ENCODE peak calls at places on chromosomes 5 and 9, in five cellular contexts. One of them, this sample, is unnamed.

GRCh38 chr9:133794006-133794760 is 56.0 kb upstream of the SARDH start:
- DNase-seq in CD4-positive, CD25-positive, alpha-beta regulatory T cell: no peak
- DNase-seq in CD4-positive, alpha-beta memory T cell: no peak
- DNase-seq in K562: no peak
- DNase-seq in GM23248: no peak
- DNase-seq in this sample: no peak

GRCh38 chr9:36328798-36329411 is 70.7 kb upstream of the GNE start:
- DNase-seq in CD4-positive, CD25-positive, alpha-beta regulatory T cell: peak; percentile 68
- DNase-seq in CD4-positive, alpha-beta memory T cell: peak; percentile 61
- DNase-seq in K562: peak; percentile 43
- DNase-seq in GM23248: peak; percentile 70
- DNase-seq in this sample: peak; percentile 71

GRCh38 chr9:34386656-34387055 is 10.0 kb upstream of the MYORG start:
- DNase-seq in CD4-positive, CD25-positive, alpha-beta regulatory T cell: no peak
- DNase-seq in CD4-positive, alpha-beta memory T cell: no peak
- DNase-seq in K562: no peak
- DNase-seq in GM23248: no peak
- DNase-seq in this sample: no peak

GRCh38 chr5:172173771-172174170 is 14.3 kb downstream of the STK10 start:
- DNase-seq in CD4-positive, CD25-positive, alpha-beta regulatory T cell: peak; percentile 35
- DNase-seq in CD4-positive, alpha-beta memory T cell: peak; percentile 50
- DNase-seq in K562: no peak
- DNase-seq in GM23248: peak; percentile 60
- DNase-seq in this sample: no peak

GRCh38 chr5:13946111-13946510 is 1.6 kb upstream of the DNAH5 start:
- DNase-seq in CD4-positive, CD25-positive, alpha-beta regulatory T cell: no peak
- DNase-seq in CD4-positive, alpha-beta memory T cell: no peak
- DNase-seq in K562: no peak
- DNase-seq in GM23248: peak; percentile 83
- DNase-seq in this sample: no peak

GRCh38 chr9:10232352-10232930 is 380.4 kb downstream of the PTPRD start:
- DNase-seq in CD4-positive, CD25-positive, alpha-beta regulatory T cell: no peak
- DNase-seq in CD4-positive, alpha-beta memory T cell: no peak
- DNase-seq in K562: no peak
- DNase-seq in GM23248: peak; percentile 1
- DNase-seq in this sample: no peak

GRCh38 chr9:127865645-127866464 is 11.4 kb upstream of the ENG start:
- DNase-seq in CD4-positive, CD25-positive, alpha-beta regulatory T cell: no peak
- DNase-seq in CD4-positive, alpha-beta memory T cell: peak; percentile 50
- DNase-seq in K562: no peak
- DNase-seq in GM23248: no peak
- DNase-seq in this sample: no peak

GRCh38 chr5:135645336-135645735 is 66.5 kb upstream of the CXCL14 start:
- DNase-seq in CD4-positive, CD25-positive, alpha-beta regulatory T cell: no peak
- DNase-seq in CD4-positive, alpha-beta memory T cell: no peak
- DNase-seq in K562: no peak
- DNase-seq in GM23248: no peak
- DNase-seq in this sample: no peak

GRCh38 chr9:98865284-98865683 is 57.8 kb downstream of the GALNT12 start:
- DNase-seq in CD4-positive, CD25-positive, alpha-beta regulatory T cell: no peak
- DNase-seq in CD4-positive, alpha-beta memory T cell: no peak
- DNase-seq in K562: no peak
- DNase-seq in GM23248: no peak
- DNase-seq in this sample: no peak

DNA sequence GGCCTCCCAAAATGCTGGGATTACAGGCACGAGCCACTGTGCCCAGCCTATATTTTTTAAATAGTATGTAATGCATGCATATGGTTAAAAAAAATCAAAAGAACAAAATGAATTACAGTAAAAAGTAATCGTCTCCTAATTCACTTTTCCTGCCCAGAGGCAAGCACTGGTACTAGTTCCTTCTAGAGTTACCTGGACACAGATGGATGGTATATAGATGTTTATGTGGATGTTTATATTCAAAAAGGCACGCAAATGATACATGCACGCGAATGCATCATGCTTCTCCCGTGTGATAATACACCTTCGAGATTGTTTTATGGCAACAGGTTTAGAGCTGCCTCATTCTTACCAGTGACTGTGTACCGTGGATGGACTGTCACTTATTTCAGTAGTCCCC is 21.4 kb downstream of the ABL1 start:
- DNase-seq in CD4-positive, CD25-positive, alpha-beta regulatory T cell: no peak
- DNase-seq in CD4-positive, alpha-beta memory T cell: no peak
- DNase-seq in K562: peak; percentile 61
- DNase-seq in GM23248: no peak
- DNase-seq in this sample: no peak
- H3K36me3 ChIP-seq in CD4-positive, CD25-positive, alpha-beta regulatory T cell: peaks cover 29% of the 10 kb centered on the region
- H3K36me3 ChIP-seq in CD4-positive, alpha-beta memory T cell: peaks cover 15% of the 10 kb centered on the region
- H3K36me3 ChIP-seq in K562: peaks cover 58% of the 10 kb centered on the region
- H3K36me3 ChIP-seq in GM23248: peaks cover 37% of the 10 kb centered on the region
- H3K36me3 ChIP-seq in this sample: no peaks in the 10 kb centered on the region

GRCh38 chr5:157265714-157266285 is at the start of gene CYFIP2:
- DNase-seq in CD4-positive, CD25-positive, alpha-beta regulatory T cell: peak; percentile 85
- DNase-seq in CD4-positive, alpha-beta memory T cell: peak; percentile 85
- DNase-seq in K562: peak; percentile 89
- DNase-seq in GM23248: peak; percentile 70
- DNase-seq in this sample: peak; percentile 86

GRCh38 chr5:157267766-157268480 is 2.0 kb downstream of the CYFIP2 start:
- DNase-seq in CD4-positive, CD25-positive, alpha-beta regulatory T cell: no peak
- DNase-seq in CD4-positive, alpha-beta memory T cell: no peak
- DNase-seq in K562: no peak
- DNase-seq in GM23248: no peak
- DNase-seq in this sample: no peak

GRCh38 chr5:157269165-157269671 is 3.3 kb downstream of the CYFIP2 start:
- DNase-seq in CD4-positive, CD25-positive, alpha-beta regulatory T cell: no peak
- DNase-seq in CD4-positive, alpha-beta memory T cell: no peak
- DNase-seq in K562: no peak
- DNase-seq in GM23248: no peak
- DNase-seq in this sample: no peak

GRCh38 chr5:157266286-157267007 is 524 bp downstream of the CYFIP2 start:
- DNase-seq in CD4-positive, CD25-positive, alpha-beta regulatory T cell: peak; percentile 52
- DNase-seq in CD4-positive, alpha-beta memory T cell: no peak
- DNase-seq in K562: no peak
- DNase-seq in GM23248: peak; percentile 8
- DNase-seq in this sample: peak; percentile 81

GRCh38 chr5:157267025-157267424 is 1.1 kb downstream of the CYFIP2 start:
- DNase-seq in CD4-positive, CD25-positive, alpha-beta regulatory T cell: no peak
- DNase-seq in CD4-positive, alpha-beta memory T cell: no peak
- DNase-seq in K562: no peak
- DNase-seq in GM23248: no peak
- DNase-seq in this sample: no peak
- H3K36me3 ChIP-seq in CD4-positive, CD25-positive, alpha-beta regulatory T cell: peaks cover 2% of the 10 kb centered on the region
- H3K36me3 ChIP-seq in CD4-positive, alpha-beta memory T cell: peaks cover 4% of the 10 kb centered on the region
- H3K36me3 ChIP-seq in K562: no peaks in the 10 kb centered on the region
- H3K36me3 ChIP-seq in GM23248: no peaks in the 10 kb centered on the region
- H3K36me3 ChIP-seq in this sample: no peaks in the 10 kb centered on the region

DNA sequence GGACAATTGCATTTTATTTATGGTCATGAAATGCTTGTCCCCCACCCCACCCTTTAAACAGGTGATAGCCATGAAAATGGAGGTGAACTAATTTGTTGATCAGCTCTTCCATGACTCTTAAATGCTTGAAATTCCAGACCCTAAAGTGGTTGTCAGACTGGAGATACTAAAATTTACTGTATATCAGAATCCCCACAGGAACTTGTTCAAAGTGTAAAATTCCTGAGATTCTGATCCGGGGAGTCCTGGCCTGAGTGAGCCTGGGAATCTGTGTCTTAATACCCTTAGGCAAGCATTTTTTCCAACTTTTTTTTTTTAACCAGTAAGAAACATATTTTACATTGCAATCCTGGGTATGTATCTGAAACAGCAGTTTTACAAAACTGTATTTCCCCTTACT is 4.7 kb downstream of the SKP2 start:
- DNase-seq in CD4-positive, CD25-positive, alpha-beta regulatory T cell: no peak
- DNase-seq in CD4-positive, alpha-beta memory T cell: no peak
- DNase-seq in K562: no peak
- DNase-seq in GM23248: peak; percentile 79
- DNase-seq in this sample: no peak
- H3K36me3 ChIP-seq in CD4-positive, CD25-positive, alpha-beta regulatory T cell: peaks cover 46% of the 10 kb centered on the region
- H3K36me3 ChIP-seq in CD4-positive, alpha-beta memory T cell: peaks cover 19% of the 10 kb centered on the region
- H3K36me3 ChIP-seq in K562: peaks cover 90% of the 10 kb centered on the region
- H3K36me3 ChIP-seq in GM23248: peaks cover 20% of the 10 kb centered on the region
- H3K36me3 ChIP-seq in this sample: no peaks in the 10 kb centered on the region

DNA sequence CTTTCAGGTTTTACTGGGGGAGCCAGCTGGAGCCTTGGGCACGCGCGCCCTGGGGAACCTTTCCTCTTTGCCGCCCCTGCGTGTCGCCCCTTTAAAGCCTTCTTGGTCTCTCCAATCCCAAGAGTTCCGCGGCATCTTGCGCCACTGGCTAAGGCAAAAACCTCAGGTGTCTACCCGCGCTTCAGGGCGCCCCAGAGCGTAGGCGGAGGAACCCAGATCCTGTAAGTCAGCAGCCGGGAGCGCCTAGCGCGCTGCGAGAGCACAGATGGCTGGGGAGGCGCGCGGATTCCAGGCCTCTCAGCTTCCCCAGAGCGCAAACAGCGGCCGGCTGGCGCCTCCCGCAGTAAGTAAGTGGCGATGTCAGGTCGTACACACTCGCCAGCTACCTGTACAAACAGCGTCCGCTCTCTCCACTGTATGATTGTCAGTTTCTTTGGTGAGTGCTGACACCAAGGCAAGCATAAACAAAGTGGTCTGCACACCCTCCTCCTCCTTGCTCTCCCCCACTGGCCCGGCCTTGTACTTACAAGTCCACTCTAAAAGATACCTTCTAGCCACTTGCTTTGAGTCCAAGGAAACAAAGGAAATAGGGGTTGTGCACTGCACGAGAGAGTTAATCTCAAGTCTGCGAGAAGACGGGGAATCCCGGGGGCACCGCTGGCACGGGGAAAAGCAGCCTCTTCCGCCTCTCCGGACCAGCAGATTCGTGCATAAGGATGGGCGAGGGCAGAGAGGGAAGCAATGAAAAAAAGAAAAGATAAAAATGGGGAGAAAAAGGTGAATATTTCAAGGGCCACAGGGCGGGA is 2.9 kb downstream of the HTR1A start:
- DNase-seq in CD4-positive, CD25-positive, alpha-beta regulatory T cell: no peak
- DNase-seq in CD4-positive, alpha-beta memory T cell: no peak
- DNase-seq in K562: no peak
- DNase-seq in GM23248: no peak
- DNase-seq in this sample: no peak
- H3K36me3 ChIP-seq in CD4-positive, CD25-positive, alpha-beta regulatory T cell: no peaks in the 10 kb centered on the region
- H3K36me3 ChIP-seq in CD4-positive, alpha-beta memory T cell: no peaks in the 10 kb centered on the region
- H3K36me3 ChIP-seq in K562: no peaks in the 10 kb centered on the region
- H3K36me3 ChIP-seq in GM23248: no peaks in the 10 kb centered on the region
- H3K36me3 ChIP-seq in this sample: no peaks in the 10 kb centered on the region

GRCh38 chr5:134608555-134608954 is 24.1 kb downstream of the SAR1B start:
- DNase-seq in CD4-positive, CD25-positive, alpha-beta regulatory T cell: no peak
- DNase-seq in CD4-positive, alpha-beta memory T cell: no peak
- DNase-seq in K562: no peak
- DNase-seq in GM23248: no peak
- DNase-seq in this sample: peak; percentile 26

GRCh38 chr5:134611515-134611914 is 21.1 kb downstream of the SAR1B start:
- DNase-seq in CD4-positive, CD25-positive, alpha-beta regulatory T cell: no peak
- DNase-seq in CD4-positive, alpha-beta memory T cell: no peak
- DNase-seq in K562: no peak
- DNase-seq in GM23248: no peak
- DNase-seq in this sample: no peak

GRCh38 chr5:134614461-134615085 is 18.1 kb downstream of the SAR1B start:
- DNase-seq in CD4-positive, CD25-positive, alpha-beta regulatory T cell: no peak
- DNase-seq in CD4-positive, alpha-beta memory T cell: no peak
- DNase-seq in K562: no peak
- DNase-seq in GM23248: peak; percentile 22
- DNase-seq in this sample: no peak

GRCh38 chr5:134609232-134609851 is 23.3 kb downstream of the SAR1B start:
- DNase-seq in CD4-positive, CD25-positive, alpha-beta regulatory T cell: no peak
- DNase-seq in CD4-positive, alpha-beta memory T cell: no peak
- DNase-seq in K562: no peak
- DNase-seq in GM23248: no peak
- DNase-seq in this sample: no peak

DNA sequence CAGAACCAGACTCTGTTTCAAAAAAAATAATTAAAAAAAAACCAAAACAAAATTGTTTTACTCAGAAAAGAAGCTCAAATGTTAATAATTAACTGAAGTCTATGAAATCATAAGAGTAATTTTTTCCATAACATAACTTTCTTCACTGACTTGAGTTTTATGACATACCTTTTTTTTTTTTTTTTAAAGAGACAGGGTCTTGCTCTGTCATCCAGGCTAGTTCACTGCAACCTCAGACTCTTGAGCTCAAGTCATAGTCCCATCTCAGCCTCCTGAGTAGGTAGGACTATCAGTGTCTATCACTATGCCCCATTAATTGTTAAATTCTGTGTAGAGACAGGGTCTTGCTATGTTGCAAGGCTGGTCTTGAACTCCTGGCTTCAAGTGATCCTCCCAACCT is 21.9 kb downstream of the SAR1B start:
- DNase-seq in CD4-positive, CD25-positive, alpha-beta regulatory T cell: no peak
- DNase-seq in CD4-positive, alpha-beta memory T cell: no peak
- DNase-seq in K562: no peak
- DNase-seq in GM23248: no peak
- DNase-seq in this sample: no peak
- H3K36me3 ChIP-seq in CD4-positive, CD25-positive, alpha-beta regulatory T cell: peaks cover 67% of the 10 kb centered on the region
- H3K36me3 ChIP-seq in CD4-positive, alpha-beta memory T cell: peaks cover 51% of the 10 kb centered on the region
- H3K36me3 ChIP-seq in K562: peaks cover 73% of the 10 kb centered on the region
- H3K36me3 ChIP-seq in GM23248: peaks cover 61% of the 10 kb centered on the region
- H3K36me3 ChIP-seq in this sample: peaks cover 3% of the 10 kb centered on the region

GRCh38 chr9:19386469-19387044 is 6.5 kb upstream of the RPS6 start:
- DNase-seq in CD4-positive, CD25-positive, alpha-beta regulatory T cell: no peak
- DNase-seq in CD4-positive, alpha-beta memory T cell: no peak
- DNase-seq in K562: no peak
- DNase-seq in GM23248: peak; percentile 35
- DNase-seq in this sample: no peak

GRCh38 chr9:19381656-19382055 is 1.6 kb upstream of the RPS6 start:
- DNase-seq in CD4-positive, CD25-positive, alpha-beta regulatory T cell: no peak
- DNase-seq in CD4-positive, alpha-beta memory T cell: no peak
- DNase-seq in K562: no peak
- DNase-seq in GM23248: no peak
- DNase-seq in this sample: no peak

GRCh38 chr9:19387317-19387716 is 7.3 kb upstream of the RPS6 start:
- DNase-seq in CD4-positive, CD25-positive, alpha-beta regulatory T cell: no peak
- DNase-seq in CD4-positive, alpha-beta memory T cell: no peak
- DNase-seq in K562: no peak
- DNase-seq in GM23248: no peak
- DNase-seq in this sample: no peak
- H3K36me3 ChIP-seq in CD4-positive, CD25-positive, alpha-beta regulatory T cell: no peaks in the 10 kb centered on the region
- H3K36me3 ChIP-seq in CD4-positive, alpha-beta memory T cell: no peaks in the 10 kb centered on the region
- H3K36me3 ChIP-seq in K562: no peaks in the 10 kb centered on the region
- H3K36me3 ChIP-seq in GM23248: no peaks in the 10 kb centered on the region
- H3K36me3 ChIP-seq in this sample: no peaks in the 10 kb centered on the region